ENCODE peak calls at places on chromosomes 7 and 10, in eight cellular contexts. I is CD4-positive, alpha-beta memory T cell; J is pancreas; P is Karpas-422; E is SK-N-SH; G is breast epithelium; Q is right atrium auricular region; Y is PC-3. F is an unnamed sample. For H3K4me1 and H3K36me3, the result is how much of the 10 kb centered on the place peaks cover.

GRCh38 chr7:92621026-92621540 is 30.9 kb upstream of the FAM133B start:
- DNase-seq in Y (peak), G (no peak), P (peak), I (peak), J (peak), Q (no peak), E (peak), F (peak)

GRCh38 chr10:11863353-11864105 is 40.4 kb downstream of the PROSER2 start:
- DNase-seq in I (peak), Q (no peak), Y (no peak), E (no peak), J (no peak), P (peak), G (no peak), F (peak)

GRCh38 chr10:18713077-18713476 is 53.8 kb downstream of the ARL5B start:
- DNase-seq in J (no peak), E (no peak), Q (no peak), I (no peak), P (no peak), G (no peak), Y (peak), F (no peak)

GRCh38 chr10:60122190-60122589 is 215.8 kb upstream of the CCDC6 start:
- DNase-seq in E (no peak), G (no peak), I (no peak), P (no peak), Q (no peak), Y (no peak), J (no peak), F (no peak)

GRCh38 chr7:156777364-156778069 is 115.5 kb downstream of the LMBR1 start:
- DNase-seq in I (no peak), Q (no peak), J (no peak), G (no peak), P (no peak), Y (peak), E (peak), F (no peak)

GRCh38 chr7:141071260-141071854 is 2.5 kb upstream of the TMEM178B start:
- DNase-seq in I (peak), G (no peak), E (peak), P (peak), J (peak), Q (no peak), Y (peak), F (no peak)

GRCh38 chr7:79820387-79820786 is 314.2 kb upstream of the GNAI1 start:
- DNase-seq in G (no peak), J (no peak), E (peak), P (no peak), Y (peak), I (no peak), Q (no peak), F (no peak)

GRCh38 chr10:33273295-33274002 is 61.0 kb downstream of the NRP1 start:
- DNase-seq in P (no peak), Q (peak), G (peak), E (peak), I (no peak), Y (peak), J (peak), F (peak)

GRCh38 chr7:50357346-50357745 is 52.8 kb downstream of the IKZF1 start:
- DNase-seq in Q (no peak), P (no peak), Y (no peak), J (no peak), G (no peak), E (no peak), I (no peak), F (no peak)

GRCh38 chr7:157054927-157055326 is 44.5 kb upstream of the MNX1 start:
- DNase-seq in I (no peak), G (no peak), P (peak), Y (no peak), J (no peak), Q (no peak), E (no peak), F (no peak)

GRCh38 chr7:45259966-45260646 is 102.5 kb downstream of the RAMP3 start:
- DNase-seq in I (peak), P (peak), Q (no peak), Y (peak), G (peak), J (peak), E (peak), F (no peak)

GRCh38 chr10:96587255-96588059 is 645 bp upstream of the TM9SF3 start:
- DNase-seq in I (no peak), G (no peak), J (no peak), E (no peak), Y (peak), Q (peak), P (peak), F (peak)

GRCh38 chr7:114976666-114977065 is 54.8 kb downstream of the MDFIC start:
- DNase-seq in G (no peak), J (no peak), P (no peak), E (no peak), Q (no peak), Y (peak), I (no peak), F (no peak)

GRCh38 chr10:73824146-73824725 is 12.8 kb upstream of the NDST2 start:
- DNase-seq in E (no peak), P (no peak), J (no peak), G (no peak), Q (no peak), I (no peak), Y (no peak), F (no peak)

GRCh38 chr10:49571419-49571818 is 32.5 kb upstream of the ERCC6 start:
- DNase-seq in I (no peak), Y (peak), P (no peak), G (no peak), Q (no peak), J (no peak), E (no peak), F (no peak)

GRCh38 chr10:117541405-117541908 is 1.1 kb upstream of the EMX2 start:
- DNase-seq in P (no peak), E (no peak), Q (peak), I (no peak), Y (no peak), G (no peak), J (no peak), F (no peak)

GRCh38 chr10:26637521-26638275 is 59.8 kb upstream of the PDSS1 start:
- DNase-seq in P (no peak), G (no peak), Q (no peak), I (no peak), E (no peak), Y (no peak), J (no peak), F (no peak)

GRCh38 chr10:124677291-124677690 is 66.9 kb downstream of the FAM53B start:
- DNase-seq in Y (no peak), I (no peak), E (peak), J (no peak), P (no peak), G (no peak), Q (no peak), F (no peak)

GRCh38 chr7:99642099-99642498 is 25.4 kb downstream of the ZSCAN25 start:
- DNase-seq in Y (no peak), P (no peak), J (no peak), Q (no peak), E (no peak), I (no peak), G (no peak), F (no peak)

GRCh38 chr10:114821915-114822770 is 563 bp downstream of the FHIP2A start:
- DNase-seq in E (peak), G (no peak), Y (peak), J (peak), I (peak), P (peak), Q (no peak), F (peak)

GRCh38 chr7:50496541-50496940 is 46.4 kb upstream of the FIGNL1 start:
- DNase-seq in I (no peak), P (no peak), J (no peak), G (no peak), Y (no peak), E (peak), Q (no peak), F (no peak)

GRCh38 chr7:21912305-21912704 is 33.4 kb downstream of the CDCA7L start:
- DNase-seq in J (no peak), G (no peak), E (no peak), I (no peak), Y (no peak), Q (no peak), P (no peak), F (no peak)

GRCh38 chr7:90999989-91000979 is 263.9 kb upstream of the FZD1 start:
- DNase-seq in J (no peak), E (no peak), Q (no peak), Y (peak), P (no peak), G (no peak), I (no peak), F (no peak)

GRCh38 chr10:97740613-97741012 is 3.7 kb downstream of the ZFYVE27 start:
- DNase-seq in J (no peak), Y (no peak), P (peak), Q (no peak), G (no peak), E (no peak), I (no peak), F (no peak)

GRCh38 chr10:3774814-3775670 is 10.0 kb downstream of the KLF6 start:
- DNase-seq in G (no peak), Y (peak), J (no peak), Q (no peak), I (peak), P (no peak), E (no peak), F (no peak)

GRCh38 chr7:112182749-112183148 is 23.4 kb downstream of the DOCK4 start:
- DNase-seq in P (no peak), I (no peak), J (no peak), Y (no peak), Q (no peak), E (peak), G (no peak), F (no peak)

GRCh38 chr10:14543048-14543903 is 212.6 kb upstream of the FRMD4A start:
- DNase-seq in J (no peak), Q (no peak), G (no peak), P (no peak), Y (no peak), E (no peak), I (peak), F (no peak)

GRCh38 chr7:23285657-23286646 is 13.2 kb upstream of the MALSU1 start:
- DNase-seq in Y (no peak), Q (no peak), J (no peak), G (no peak), P (no peak), I (no peak), E (no peak), F (no peak)

GRCh38 chr10:3290550-3290949 is 118.0 kb upstream of the PITRM1 start:
- DNase-seq in G (no peak), P (no peak), E (no peak), J (no peak), I (no peak), Y (no peak), Q (no peak), F (no peak)

GRCh38 chr7:80851896-80852476 is 66.9 kb downstream of the SEMA3C start:
- DNase-seq in I (no peak), E (no peak), Y (peak), Q (no peak), P (no peak), J (no peak), G (no peak), F (no peak)

GRCh38 chr10:69496352-69497234 is 45.3 kb downstream of the TSPAN15 start:
- DNase-seq in G (peak), Y (no peak), Q (no peak), J (no peak), I (no peak), P (no peak), E (no peak), F (no peak)

GRCh38 chr7:23232966-23233365 is 13.6 kb upstream of the GPNMB start:
- DNase-seq in Y (peak), P (no peak), E (no peak), I (no peak), Q (no peak), G (no peak), J (no peak), F (no peak)

GRCh38 chr7:5282464-5283316 is at the start of gene SLC29A4:
- DNase-seq in I (no peak), G (no peak), P (no peak), Y (peak), Q (no peak), E (peak), J (peak), F (no peak)

GRCh38 chr10:21090609-21091082 is 193.5 kb upstream of the NEBL start:
- DNase-seq in J (no peak), I (no peak), Y (no peak), E (no peak), P (no peak), Q (no peak), G (no peak), F (no peak)

GRCh38 chr7:721619-722248 is 4.8 kb upstream of the DNAAF5 start:
- DNase-seq in Q (no peak), P (peak), E (no peak), Y (no peak), J (no peak), I (no peak), G (no peak), F (no peak)

GRCh38 chr10:31782701-31783100 is 145.9 kb downstream of the ARHGAP12 start:
- DNase-seq in Y (no peak), P (no peak), J (no peak), I (no peak), Q (no peak), G (no peak), E (no peak), F (no peak)

GRCh38 chr10:31774928-31775668 is 153.5 kb downstream of the ARHGAP12 start:
- DNase-seq in I (no peak), Y (no peak), Q (no peak), E (no peak), P (no peak), G (no peak), J (no peak), F (no peak)

GRCh38 chr10:31780717-31781116 is 147.9 kb downstream of the ARHGAP12 start:
- DNase-seq in E (no peak), Y (no peak), Q (no peak), I (no peak), P (no peak), J (no peak), G (no peak), F (no peak)

GRCh38 chr10:31776159-31776558 is 152.5 kb downstream of the ARHGAP12 start:
- DNase-seq in Y (no peak), J (no peak), P (no peak), Q (no peak), I (no peak), G (no peak), E (no peak), F (no peak)

GRCh38 chr10:31778627-31779026 is 150.0 kb downstream of the ARHGAP12 start:
- DNase-seq in E (no peak), Y (no peak), P (no peak), I (no peak), J (no peak), G (no peak), Q (no peak), F (no peak)
- H3K4me3 ChIP-seq in E (no peak), Y (no peak), P (no peak), I (no peak), J (no peak), G (no peak), Q (no peak), F (no peak)

GRCh38 chr10:103803941-103804340 is 51.4 kb downstream of the SH3PXD2A start:
- DNase-seq in J (no peak), G (no peak), P (no peak), I (peak), Q (no peak), Y (peak), E (peak), F (no peak)
- H3K4me1 ChIP-seq in J (under half), G (under half), P (under half), I (under half), Q (under half), Y (under half), E (under half), F (under half)

GRCh38 chr7:111053035-111053434 is 37.9 kb upstream of the LRRN3 start:
- DNase-seq in G (no peak), Q (no peak), J (no peak), Y (no peak), I (no peak), P (no peak), E (no peak), F (no peak)
- H3K36me3 ChIP-seq in G (under half), Q (under half), J (under half), Y (under half), I (under half), P (under half), E (under half), F (under half)

DNA sequence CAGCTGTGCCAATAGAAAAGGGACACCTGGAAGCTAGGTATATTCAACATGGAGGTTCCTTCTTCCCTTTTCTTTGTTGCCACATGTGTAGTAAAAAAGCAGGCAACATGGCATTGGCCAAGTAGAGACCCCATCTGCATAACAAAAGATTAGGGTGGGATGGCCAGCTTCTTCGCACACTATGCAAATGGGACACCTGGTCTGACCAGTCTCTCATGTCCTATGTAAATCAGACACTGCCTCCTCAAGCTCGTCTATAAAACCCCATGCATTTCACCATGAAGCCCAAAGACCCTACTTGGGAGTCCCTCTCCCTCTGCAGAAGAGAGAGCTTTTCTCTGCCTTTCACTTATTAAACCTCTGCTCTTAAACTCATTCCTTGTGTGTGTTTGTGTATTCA is 53.9 kb downstream of the MYL10 start:
- DNase-seq in P (peak), Y (no peak), G (no peak), I (no peak), E (no peak), J (no peak), Q (no peak), F (peak)
- H3K4me3 ChIP-seq in P (no peak), Y (no peak), G (no peak), I (no peak), E (no peak), J (no peak), Q (no peak), F (no peak)

GRCh38 chr10:45652511-45652910 is 20.1 kb downstream of the ZFAND4 start:
- DNase-seq in J (no peak), Q (no peak), I (no peak), G (no peak), E (no peak), P (no peak), Y (no peak), F (no peak)
- H3K4me1 ChIP-seq in J (under half), Q (under half), I (under half), G (under half), E (under half), P (half or more), Y (under half), F (under half)

DNA sequence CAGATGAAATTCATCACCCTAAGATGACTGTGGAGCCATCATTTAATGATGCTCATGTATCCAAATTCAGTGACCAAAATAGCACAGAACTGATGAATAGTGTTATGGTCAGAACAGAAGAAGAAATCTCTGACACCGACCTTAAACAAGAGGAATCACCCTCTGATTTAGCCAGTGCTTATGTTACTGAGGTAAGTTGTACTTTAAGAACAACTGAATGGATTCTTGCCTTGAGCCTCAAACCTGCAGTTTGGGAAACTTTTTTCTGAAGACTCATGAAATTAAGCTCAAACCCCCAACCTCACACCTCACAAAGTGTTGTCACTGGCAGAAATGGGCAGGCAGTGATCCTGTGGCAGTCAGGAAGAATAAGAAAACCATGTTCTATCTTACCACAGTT is 25.6 kb downstream of the TMEM243 start:
- DNase-seq in G (no peak), J (no peak), E (no peak), Y (no peak), P (no peak), Q (no peak), I (no peak), F (no peak)
- H3K36me3 ChIP-seq in G (under half), J (under half), E (half or more), Y (half or more), P (half or more), Q (half or more), I (half or more), F (half or more)

GRCh38 chr7:131942287-131943150 is 386.1 kb upstream of the PODXL start:
- DNase-seq in Y (no peak), J (no peak), E (no peak), G (no peak), Q (no peak), P (peak), I (no peak), F (no peak)
- H3K4me3 ChIP-seq in Y (no peak), J (no peak), E (no peak), G (no peak), Q (no peak), P (no peak), I (no peak), F (no peak)

DNA sequence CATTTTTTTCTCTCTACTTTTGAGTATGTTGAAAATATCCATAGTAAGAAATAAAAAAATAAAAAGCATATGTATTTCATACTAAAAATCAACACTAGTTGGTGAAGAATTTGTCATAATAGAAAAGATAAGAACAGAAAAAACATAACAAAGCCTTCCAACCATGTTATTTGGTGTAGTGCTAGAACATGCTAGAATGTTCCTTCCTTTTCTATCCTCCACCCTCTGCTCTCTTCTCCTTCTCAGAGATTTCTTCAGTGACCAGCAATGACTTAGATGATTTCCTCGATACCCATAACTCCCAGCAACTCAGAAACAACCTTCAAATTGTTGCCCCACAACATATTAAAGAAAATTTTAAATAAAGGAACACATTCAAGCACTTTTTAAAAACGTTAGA is 2.6 kb downstream of the ZC3HAV1 start:
- DNase-seq in P (no peak), G (no peak), Q (no peak), E (no peak), I (no peak), Y (peak), J (no peak), F (no peak)
- H3K4me1 ChIP-seq in P (under half), G (under half), Q (under half), E (under half), I (under half), Y (under half), J (under half), F (under half)

GRCh38 chr7:107946451-107946850 is 55.5 kb downstream of the DLD start:
- DNase-seq in G (no peak), J (no peak), P (no peak), Q (no peak), I (no peak), Y (no peak), E (no peak), F (no peak)
- H3K36me3 ChIP-seq in G (under half), J (under half), P (under half), Q (under half), I (under half), Y (under half), E (half or more), F (half or more)